ENCODE peak calls at places on chromosomes 16 and 17, in seven cellular contexts. N, C, R, A, T, L and Q are unnamed samples.
A peak's percentile ranks its signal among the peaks of the same experiment; 100 is the strongest.

GRCh38 chr17:80833952-80834895 is 157.4 kb upstream of the CHMP6 start:
- DNase-seq in N (peak; percentile 79), C (peak; percentile 64), R (no peak), A (no peak), T (no peak), L (peak; percentile 53), Q (no peak)

GRCh38 chr16:8777217-8777616 is 20.2 kb downstream of the TMEM186 start:
- DNase-seq in N (no peak), C (no peak), R (no peak), A (no peak), T (no peak), L (no peak), Q (no peak)

GRCh38 chr17:41111151-41111885 is 6.1 kb downstream of the KRTAP4-9 start:
- DNase-seq in N (no peak), C (no peak), R (no peak), A (no peak), T (no peak), L (no peak), Q (no peak)

GRCh38 chr16:28067604-28068382 is 4.3 kb upstream of the GSG1L start:
- DNase-seq in N (peak; percentile 72), C (no peak), R (no peak), A (no peak), T (no peak), L (no peak), Q (no peak)

GRCh38 chr17:81471804-81472456 is 40.7 kb downstream of the ACTG1 start:
- DNase-seq in N (peak; percentile 60), C (peak; percentile 80), R (peak; percentile 79), A (no peak), T (no peak), L (no peak), Q (peak; percentile 57)

GRCh38 chr17:29215717-29216116 is 30.9 kb upstream of the CRYBA1 start:
- DNase-seq in N (peak; percentile 77), C (no peak), R (no peak), A (no peak), T (no peak), L (no peak), Q (no peak)

GRCh38 chr17:50060951-50061712 is 5.2 kb downstream of the ITGA3 start:
- DNase-seq in N (peak; percentile 67), C (peak; percentile 64), R (peak; percentile 51), A (no peak), T (no peak), L (no peak), Q (no peak)

GRCh38 chr16:1158456-1159324 is 5.8 kb downstream of the CACNA1H start:
- DNase-seq in N (peak; percentile 55), C (no peak), R (no peak), A (no peak), T (no peak), L (peak; percentile 81), Q (no peak)

GRCh38 chr16:56910654-56911539 is 21.0 kb upstream of the HERPUD1 start:
- DNase-seq in N (peak; percentile 96), C (no peak), R (peak; percentile 78), A (no peak), T (no peak), L (no peak), Q (no peak)

GRCh38 chr16:30381351-30382041 is 865 bp downstream of the SEPTIN1 start:
- DNase-seq in N (no peak), C (no peak), R (no peak), A (no peak), T (no peak), L (no peak), Q (no peak)

GRCh38 chr16:11350531-11351335 is 5.5 kb downstream of the RMI2 start:
- DNase-seq in N (peak; percentile 42), C (no peak), R (no peak), A (no peak), T (no peak), L (no peak), Q (no peak)

GRCh38 chr16:31265329-31266245 is 5.8 kb downstream of the ITGAM start:
- DNase-seq in N (peak; percentile 39), C (no peak), R (no peak), A (no peak), T (no peak), L (peak; percentile 75), Q (no peak)

GRCh38 chr17:63537001-63537400 is 13.3 kb upstream of the DCAF7 start:
- DNase-seq in N (no peak), C (no peak), R (no peak), A (no peak), T (no peak), L (no peak), Q (no peak)

GRCh38 chr17:72503556-72503955 is 382.7 kb downstream of the SOX9 start:
- DNase-seq in N (no peak), C (no peak), R (no peak), A (no peak), T (no peak), L (no peak), Q (no peak)

GRCh38 chr16:70018254-70018653 is 67.1 kb downstream of the CLEC18A start:
- DNase-seq in N (peak; percentile 20), C (no peak), R (peak; percentile 7), A (peak; percentile 72), T (no peak), L (no peak), Q (peak; percentile 9)

GRCh38 chr17:29613371-29613837 is 9.3 kb downstream of the CORO6 start:
- DNase-seq in N (peak; percentile 90), C (peak; percentile 91), R (peak; percentile 87), A (peak; percentile 89), T (peak; percentile 96), L (peak; percentile 98), Q (peak; percentile 71)

GRCh38 chr16:48499822-48500440 is 110.0 kb downstream of the N4BP1 start:
- DNase-seq in N (peak; percentile 91), C (no peak), R (peak; percentile 85), A (no peak), T (no peak), L (no peak), Q (no peak)

GRCh38 chr16:23469814-23470213 is 16.8 kb upstream of the COG7 start:
- DNase-seq in N (peak; percentile 42), C (no peak), R (no peak), A (no peak), T (no peak), L (no peak), Q (no peak)

GRCh38 chr16:79367822-79368221 is 232.7 kb downstream of the MAF start:
- DNase-seq in N (no peak), C (no peak), R (no peak), A (no peak), T (no peak), L (no peak), Q (no peak)

GRCh38 chr16:65122974-65123845 is 1.3 kb upstream of the CDH11 start:
- DNase-seq in N (peak; percentile 65), C (peak; percentile 37), R (no peak), A (no peak), T (peak; percentile 6), L (peak; percentile 59), Q (no peak)

GRCh38 chr17:40915721-40916256 is 21.7 kb downstream of the KRT23 start:
- DNase-seq in N (peak; percentile 68), C (no peak), R (peak; percentile 25), A (no peak), T (no peak), L (no peak), Q (no peak)

GRCh38 chr17:27384261-27384701 is 72.0 kb upstream of the KSR1 start:
- DNase-seq in N (peak; percentile 98), C (peak; percentile 80), R (peak; percentile 72), A (no peak), T (no peak), L (peak; percentile 70), Q (no peak)

GRCh38 chr16:3643095-3643730 is 11.3 kb upstream of the DNASE1 start:
- DNase-seq in N (no peak), C (no peak), R (no peak), A (no peak), T (no peak), L (no peak), Q (no peak)

GRCh38 chr16:57613514-57613913 is 14.9 kb upstream of the ADGRG1 start:
- DNase-seq in N (no peak), C (no peak), R (no peak), A (no peak), T (no peak), L (peak; percentile 18), Q (no peak)